ENCODE peak calls at places on chromosome 7, in four cellular contexts. H is HFFc6, A is endothelial cell of umbilical vein, O is brain microvascular endothelial cell. I is an unnamed sample.

GRCh38 chr7:50069613-50070012 is 23.4 kb downstream of the ZPBP start:
- DNase-seq in H (no peak), A (no peak), O (no peak), I (no peak)

GRCh38 chr7:2931034-2931415 is 86.9 kb upstream of the GNA12 start:
- DNase-seq in H (no peak), A (no peak), O (no peak), I (no peak)

GRCh38 chr7:107579881-107580715 is at the start of gene BCAP29:
- DNase-seq in H (peak; percentile 48), A (peak; percentile 73), O (peak; percentile 24), I (peak; percentile 62)

GRCh38 chr7:13104128-13104527 is 416.7 kb downstream of the ARL4A start:
- DNase-seq in H (no peak), A (no peak), O (no peak), I (no peak)

GRCh38 chr7:22853674-22854157 is 31.1 kb upstream of the TOMM7 start:
- DNase-seq in H (no peak), A (peak; percentile 14), O (no peak), I (no peak)

GRCh38 chr7:83876593-83876992 is 227.7 kb upstream of the SEMA3E start:
- DNase-seq in H (peak; percentile 34), A (no peak), O (peak; percentile 76), I (no peak)

GRCh38 chr7:109179601-109180000 is 609.9 kb downstream of the DNAJB9 start:
- DNase-seq in H (no peak), A (no peak), O (no peak), I (no peak)

GRCh38 chr7:151088856-151089699 is 2.8 kb downstream of the AGAP3 start:
- DNase-seq in H (peak; percentile 70), A (peak; percentile 95), O (peak; percentile 41), I (peak; percentile 50)

GRCh38 chr7:159015081-159015893 is 129.4 kb downstream of the VIPR2 start:
- DNase-seq in H (no peak), A (no peak), O (peak; percentile 5), I (no peak)

GRCh38 chr7:22563621-22564241 is 63.7 kb upstream of the STEAP1B start:
- DNase-seq in H (no peak), A (peak; percentile 62), O (peak; percentile 31), I (no peak)

GRCh38 chr7:108603922-108604684 is 34.4 kb downstream of the DNAJB9 start:
- DNase-seq in H (no peak), A (no peak), O (no peak), I (no peak)

GRCh38 chr7:106139253-106140251 is 27.4 kb upstream of the SYPL1 start:
- DNase-seq in H (no peak), A (no peak), O (peak; percentile 10), I (peak; percentile 19)

GRCh38 chr7:27704407-27705199 is 35.4 kb upstream of the TAX1BP1 start:
- DNase-seq in H (no peak), A (no peak), O (no peak), I (no peak)

GRCh38 chr7:134932707-134933370 is 53.5 kb upstream of the AGBL3 start:
- DNase-seq in H (no peak), A (no peak), O (peak; percentile 92), I (peak; percentile 69)

GRCh38 chr7:43072530-43072929 is 39.9 kb upstream of the HECW1 start:
- DNase-seq in H (no peak), A (peak; percentile 34), O (peak; percentile 25), I (no peak)

GRCh38 chr7:150945853-150946825 is 32.0 kb downstream of the KCNH2 start:
- DNase-seq in H (no peak), A (no peak), O (peak; percentile 5), I (no peak)

GRCh38 chr7:130996841-130997231 is 262.8 kb upstream of the KLF14 start:
- DNase-seq in H (peak; percentile 9), A (peak; percentile 78), O (peak; percentile 34), I (no peak)

GRCh38 chr7:44962483-44963251 is 16.1 kb downstream of the MYO1G start:
- DNase-seq in H (no peak), A (peak; percentile 27), O (no peak), I (peak; percentile 75)

GRCh38 chr7:41809487-41810257 is 106.8 kb upstream of the INHBA start:
- DNase-seq in H (no peak), A (no peak), O (no peak), I (no peak)

GRCh38 chr7:659306-659847 is 67.1 kb upstream of the DNAAF5 start:
- DNase-seq in H (no peak), A (no peak), O (no peak), I (no peak)

GRCh38 chr7:132145466-132145865 is 430.8 kb downstream of the PLXNA4 start:
- DNase-seq in H (peak; percentile 85), A (peak; percentile 88), O (peak; percentile 35), I (no peak)

GRCh38 chr7:157520249-157520648 is 183.4 kb downstream of the DNAJB6 start:
- DNase-seq in H (no peak), A (no peak), O (no peak), I (no peak)

GRCh38 chr7:40175725-40176510 is 41.1 kb downstream of the SUGCT start:
- DNase-seq in H (no peak), A (no peak), O (peak; percentile 32), I (no peak)

GRCh38 chr7:28767356-28767755 is 190.8 kb downstream of the TRIL start:
- DNase-seq in H (no peak), A (no peak), O (no peak), I (no peak)

I was measured in hepatic stellate cell.